ENCODE peak calls at places on chromosomes 3 and 15, in six cellular contexts. One of them, this sample, is unnamed.

GRCh38 chr15:60679256-60679655 is 200.3 kb upstream of the ICE2 start:
- DNase-seq in GM19239: no peak
- DNase-seq in nucleus accumbens: no peak
- DNase-seq in brain microvascular endothelial cell: no peak
- DNase-seq in T1000: no peak
- DNase-seq in EH: peak
- DNase-seq in this sample: no peak

GRCh38 chr3:125123455-125123854 is 67.7 kb upstream of the HEG1 start:
- DNase-seq in brain microvascular endothelial cell: no peak
- DNase-seq in nucleus accumbens: no peak
- DNase-seq in EH: no peak
- DNase-seq in T1000: no peak
- DNase-seq in GM19239: no peak
- DNase-seq in this sample: no peak

GRCh38 chr3:124837065-124837464 is 50.1 kb downstream of the ITGB5 start:
- DNase-seq in brain microvascular endothelial cell: no peak
- DNase-seq in T1000: no peak
- DNase-seq in nucleus accumbens: no peak
- DNase-seq in EH: no peak
- DNase-seq in GM19239: no peak
- DNase-seq in this sample: no peak

GRCh38 chr3:117495620-117496019 is 786.0 kb downstream of the TUSC7 start:
- DNase-seq in brain microvascular endothelial cell: no peak
- DNase-seq in EH: no peak
- DNase-seq in GM19239: no peak
- DNase-seq in nucleus accumbens: no peak
- DNase-seq in T1000: no peak
- DNase-seq in this sample: no peak

GRCh38 chr3:13623101-13623654 is 74.3 kb downstream of the FBLN2 start:
- DNase-seq in T1000: no peak
- DNase-seq in EH: peak
- DNase-seq in GM19239: no peak
- DNase-seq in nucleus accumbens: no peak
- DNase-seq in brain microvascular endothelial cell: peak
- DNase-seq in this sample: no peak

GRCh38 chr3:8752832-8753231 is 16.6 kb downstream of the OXTR start:
- DNase-seq in EH: no peak
- DNase-seq in GM19239: no peak
- DNase-seq in brain microvascular endothelial cell: no peak
- DNase-seq in T1000: no peak
- DNase-seq in nucleus accumbens: no peak
- DNase-seq in this sample: no peak

GRCh38 chr15:88400591-88400990 is 66.6 kb downstream of the MRPL46 start:
- DNase-seq in EH: no peak
- DNase-seq in GM19239: no peak
- DNase-seq in brain microvascular endothelial cell: no peak
- DNase-seq in T1000: no peak
- DNase-seq in nucleus accumbens: no peak
- DNase-seq in this sample: no peak

GRCh38 chr15:71780349-71780976 is 29.9 kb upstream of the NR2E3 start:
- DNase-seq in nucleus accumbens: no peak
- DNase-seq in GM19239: peak
- DNase-seq in brain microvascular endothelial cell: peak
- DNase-seq in EH: peak
- DNase-seq in T1000: peak
- DNase-seq in this sample: peak

GRCh38 chr15:31327674-31328424 is 1.2 kb downstream of the KLF13 start:
- DNase-seq in GM19239: no peak
- DNase-seq in nucleus accumbens: peak
- DNase-seq in brain microvascular endothelial cell: no peak
- DNase-seq in T1000: no peak
- DNase-seq in EH: peak
- DNase-seq in this sample: peak

GRCh38 chr3:182618085-182618732 is 175.1 kb upstream of the ATP11B start:
- DNase-seq in brain microvascular endothelial cell: no peak
- DNase-seq in nucleus accumbens: peak
- DNase-seq in EH: no peak
- DNase-seq in T1000: no peak
- DNase-seq in GM19239: no peak
- DNase-seq in this sample: no peak

GRCh38 chr15:26087881-26088280 is 224.8 kb upstream of the ATP10A start:
- DNase-seq in EH: peak
- DNase-seq in brain microvascular endothelial cell: no peak
- DNase-seq in T1000: no peak
- DNase-seq in nucleus accumbens: no peak
- DNase-seq in GM19239: no peak
- DNase-seq in this sample: no peak

GRCh38 chr15:60780147-60780546 is 301.2 kb upstream of the ICE2 start:
- DNase-seq in nucleus accumbens: no peak
- DNase-seq in brain microvascular endothelial cell: no peak
- DNase-seq in GM19239: no peak
- DNase-seq in T1000: no peak
- DNase-seq in EH: no peak
- DNase-seq in this sample: no peak

GRCh38 chr15:90650956-90651689 is 66.0 kb upstream of the BLM start:
- DNase-seq in T1000: no peak
- DNase-seq in GM19239: no peak
- DNase-seq in EH: no peak
- DNase-seq in brain microvascular endothelial cell: no peak
- DNase-seq in nucleus accumbens: no peak
- DNase-seq in this sample: no peak

GRCh38 chr15:48965972-48966371 is 2.3 kb upstream of the SHC4 start:
- DNase-seq in T1000: no peak
- DNase-seq in nucleus accumbens: no peak
- DNase-seq in brain microvascular endothelial cell: peak
- DNase-seq in EH: peak
- DNase-seq in GM19239: no peak
- DNase-seq in this sample: peak

GRCh38 chr15:61906961-61907752 is 153.1 kb downstream of the VPS13C start:
- DNase-seq in nucleus accumbens: no peak
- DNase-seq in EH: no peak
- DNase-seq in brain microvascular endothelial cell: no peak
- DNase-seq in GM19239: no peak
- DNase-seq in T1000: no peak
- DNase-seq in this sample: no peak

GRCh38 chr15:64701051-64701450 is 74.3 kb downstream of the RBPMS2 start:
- DNase-seq in nucleus accumbens: no peak
- DNase-seq in EH: no peak
- DNase-seq in T1000: no peak
- DNase-seq in brain microvascular endothelial cell: no peak
- DNase-seq in GM19239: no peak
- DNase-seq in this sample: no peak

GRCh38 chr3:150589759-150590158 is 13.4 kb upstream of the SELENOT start:
- DNase-seq in T1000: no peak
- DNase-seq in GM19239: no peak
- DNase-seq in brain microvascular endothelial cell: no peak
- DNase-seq in EH: no peak
- DNase-seq in nucleus accumbens: no peak
- DNase-seq in this sample: no peak

GRCh38 chr3:78642471-78642870 is 1125.3 kb downstream of the ROBO1 start:
- DNase-seq in EH: no peak
- DNase-seq in T1000: no peak
- DNase-seq in GM19239: no peak
- DNase-seq in nucleus accumbens: no peak
- DNase-seq in brain microvascular endothelial cell: no peak
- DNase-seq in this sample: no peak

GRCh38 chr3:33664195-33664594 is 53.9 kb downstream of the CLASP2 start:
- DNase-seq in EH: peak
- DNase-seq in brain microvascular endothelial cell: peak
- DNase-seq in T1000: no peak
- DNase-seq in nucleus accumbens: no peak
- DNase-seq in GM19239: no peak
- DNase-seq in this sample: no peak